ENCODE peak calls at places on chromosomes 5 and 9, in seven cellular contexts. One of them, this sample, is unnamed.

GRCh38 chr5:34517249-34517648 is 138.9 kb upstream of the RAI14 start:
- DNase-seq in cardiac muscle cell: no peak
- DNase-seq in AG09319: no peak
- DNase-seq in GM06990: no peak
- DNase-seq in activated CD8-positive, alpha-beta T cell treated with anti-CD3 and anti-CD28 coated beads for 36 hours: no peak
- DNase-seq in pancreas: no peak
- DNase-seq in left lung: no peak
- DNase-seq in this sample: no peak

GRCh38 chr9:6758418-6759113 is 793 bp downstream of the KDM4C start:
- DNase-seq in cardiac muscle cell: peak; percentile 58
- DNase-seq in AG09319: peak; percentile 15
- DNase-seq in GM06990: peak; percentile 82
- DNase-seq in activated CD8-positive, alpha-beta T cell treated with anti-CD3 and anti-CD28 coated beads for 36 hours: peak; percentile 76
- DNase-seq in pancreas: peak; percentile 56
- DNase-seq in left lung: peak; percentile 89
- DNase-seq in this sample: peak; percentile 56

GRCh38 chr5:77259479-77259878 is 49.0 kb downstream of the PDE8B start:
- DNase-seq in cardiac muscle cell: no peak
- DNase-seq in AG09319: no peak
- DNase-seq in GM06990: peak; percentile 13
- DNase-seq in activated CD8-positive, alpha-beta T cell treated with anti-CD3 and anti-CD28 coated beads for 36 hours: peak; percentile 3
- DNase-seq in pancreas: no peak
- DNase-seq in left lung: no peak
- DNase-seq in this sample: no peak

GRCh38 chr5:16976625-16977008 is 40.5 kb upstream of the MYO10 start:
- DNase-seq in cardiac muscle cell: no peak
- DNase-seq in AG09319: no peak
- DNase-seq in GM06990: no peak
- DNase-seq in activated CD8-positive, alpha-beta T cell treated with anti-CD3 and anti-CD28 coated beads for 36 hours: no peak
- DNase-seq in pancreas: no peak
- DNase-seq in left lung: no peak
- DNase-seq in this sample: no peak

GRCh38 chr9:14417230-14417629 is 103.3 kb upstream of the NFIB start:
- DNase-seq in cardiac muscle cell: no peak
- DNase-seq in AG09319: no peak
- DNase-seq in GM06990: no peak
- DNase-seq in activated CD8-positive, alpha-beta T cell treated with anti-CD3 and anti-CD28 coated beads for 36 hours: no peak
- DNase-seq in pancreas: no peak
- DNase-seq in left lung: no peak
- DNase-seq in this sample: no peak

GRCh38 chr9:95268681-95269080 is 48.8 kb downstream of the FANCC start:
- DNase-seq in cardiac muscle cell: peak; percentile 77
- DNase-seq in AG09319: no peak
- DNase-seq in GM06990: no peak
- DNase-seq in activated CD8-positive, alpha-beta T cell treated with anti-CD3 and anti-CD28 coated beads for 36 hours: peak; percentile 10
- DNase-seq in pancreas: peak; percentile 73
- DNase-seq in left lung: no peak
- DNase-seq in this sample: no peak

GRCh38 chr9:4662989-4663792 is 1.1 kb downstream of the PLPP6 start:
- DNase-seq in cardiac muscle cell: no peak
- DNase-seq in AG09319: no peak
- DNase-seq in GM06990: no peak
- DNase-seq in activated CD8-positive, alpha-beta T cell treated with anti-CD3 and anti-CD28 coated beads for 36 hours: no peak
- DNase-seq in pancreas: no peak
- DNase-seq in left lung: no peak
- DNase-seq in this sample: no peak

GRCh38 chr9:88777498-88778312 is 213.6 kb upstream of the S1PR3 start:
- DNase-seq in cardiac muscle cell: no peak
- DNase-seq in AG09319: no peak
- DNase-seq in GM06990: peak; percentile 14
- DNase-seq in activated CD8-positive, alpha-beta T cell treated with anti-CD3 and anti-CD28 coated beads for 36 hours: no peak
- DNase-seq in pancreas: no peak
- DNase-seq in left lung: no peak
- DNase-seq in this sample: no peak

DNA sequence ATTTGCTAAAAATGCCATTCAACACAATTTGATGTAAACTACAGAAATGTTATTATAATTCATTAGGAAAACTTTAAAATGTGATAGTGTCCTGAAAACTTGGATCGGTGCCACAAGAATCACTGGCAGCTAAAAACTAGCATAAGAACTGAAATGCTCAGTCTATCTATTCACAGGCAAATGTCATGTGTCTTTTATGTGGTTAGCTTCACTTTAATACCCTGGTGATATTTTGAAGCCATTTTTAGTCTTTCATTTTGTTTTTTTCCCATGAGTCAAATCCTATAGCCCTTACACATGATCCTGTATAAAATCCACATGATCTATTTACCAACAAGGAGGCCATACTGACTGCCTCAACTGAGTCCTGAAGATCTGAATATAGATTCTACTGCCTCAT is 276.2 kb downstream of the NR2F1-AS1 start:
- DNase-seq in cardiac muscle cell: no peak
- DNase-seq in AG09319: no peak
- DNase-seq in GM06990: no peak
- DNase-seq in activated CD8-positive, alpha-beta T cell treated with anti-CD3 and anti-CD28 coated beads for 36 hours: no peak
- DNase-seq in pancreas: no peak
- DNase-seq in left lung: no peak
- DNase-seq in this sample: no peak
- TF ChIP-seq CTCF in cardiac muscle cell: no peak
- TF ChIP-seq CTCF in AG09319: no peak
- TF ChIP-seq CTCF in GM06990: no peak
- TF ChIP-seq CTCF in activated CD8-positive, alpha-beta T cell treated with anti-CD3 and anti-CD28 coated beads for 36 hours: no peak
- TF ChIP-seq CTCF in pancreas: no peak
- TF ChIP-seq CTCF in left lung: no peak
- TF ChIP-seq CTCF in this sample: no peak

GRCh38 chr9:503881-504852 is 289.5 kb downstream of the DOCK8 start:
- DNase-seq in cardiac muscle cell: peak; percentile 88
- DNase-seq in AG09319: no peak
- DNase-seq in GM06990: peak; percentile 86
- DNase-seq in activated CD8-positive, alpha-beta T cell treated with anti-CD3 and anti-CD28 coated beads for 36 hours: peak; percentile 70
- DNase-seq in pancreas: peak; percentile 80
- DNase-seq in left lung: peak; percentile 94
- DNase-seq in this sample: peak; percentile 63
- TF ChIP-seq CTCF in cardiac muscle cell: peak; percentile 38
- TF ChIP-seq CTCF in AG09319: peak; percentile 17
- TF ChIP-seq CTCF in GM06990: no peak
- TF ChIP-seq CTCF in activated CD8-positive, alpha-beta T cell treated with anti-CD3 and anti-CD28 coated beads for 36 hours: no peak
- TF ChIP-seq CTCF in pancreas: no peak
- TF ChIP-seq CTCF in left lung: peak; percentile 19
- TF ChIP-seq CTCF in this sample: peak; percentile 31

GRCh38 chr9:98971168-98971914 is 27.6 kb downstream of the COL15A1 start:
- DNase-seq in cardiac muscle cell: peak; percentile 34
- DNase-seq in AG09319: no peak
- DNase-seq in GM06990: no peak
- DNase-seq in activated CD8-positive, alpha-beta T cell treated with anti-CD3 and anti-CD28 coated beads for 36 hours: no peak
- DNase-seq in pancreas: no peak
- DNase-seq in left lung: no peak
- DNase-seq in this sample: no peak
- TF ChIP-seq CTCF in cardiac muscle cell: no peak
- TF ChIP-seq CTCF in AG09319: no peak
- TF ChIP-seq CTCF in GM06990: no peak
- TF ChIP-seq CTCF in activated CD8-positive, alpha-beta T cell treated with anti-CD3 and anti-CD28 coated beads for 36 hours: no peak
- TF ChIP-seq CTCF in pancreas: no peak
- TF ChIP-seq CTCF in left lung: no peak
- TF ChIP-seq CTCF in this sample: no peak

GRCh38 chr5:176697929-176698520 is 50.7 kb downstream of the TSPAN17 start:
- DNase-seq in cardiac muscle cell: no peak
- DNase-seq in AG09319: no peak
- DNase-seq in GM06990: no peak
- DNase-seq in activated CD8-positive, alpha-beta T cell treated with anti-CD3 and anti-CD28 coated beads for 36 hours: no peak
- DNase-seq in pancreas: no peak
- DNase-seq in left lung: no peak
- DNase-seq in this sample: no peak

GRCh38 chr5:176704355-176704754 is 57.1 kb downstream of the TSPAN17 start:
- DNase-seq in cardiac muscle cell: no peak
- DNase-seq in AG09319: no peak
- DNase-seq in GM06990: no peak
- DNase-seq in activated CD8-positive, alpha-beta T cell treated with anti-CD3 and anti-CD28 coated beads for 36 hours: no peak
- DNase-seq in pancreas: no peak
- DNase-seq in left lung: no peak
- DNase-seq in this sample: no peak

GRCh38 chr5:176702952-176703641 is 55.8 kb downstream of the TSPAN17 start:
- DNase-seq in cardiac muscle cell: no peak
- DNase-seq in AG09319: no peak
- DNase-seq in GM06990: no peak
- DNase-seq in activated CD8-positive, alpha-beta T cell treated with anti-CD3 and anti-CD28 coated beads for 36 hours: no peak
- DNase-seq in pancreas: no peak
- DNase-seq in left lung: no peak
- DNase-seq in this sample: no peak

GRCh38 chr5:176697267-176697928 is 50.1 kb downstream of the TSPAN17 start:
- DNase-seq in cardiac muscle cell: no peak
- DNase-seq in AG09319: no peak
- DNase-seq in GM06990: no peak
- DNase-seq in activated CD8-positive, alpha-beta T cell treated with anti-CD3 and anti-CD28 coated beads for 36 hours: no peak
- DNase-seq in pancreas: no peak
- DNase-seq in left lung: no peak
- DNase-seq in this sample: no peak

GRCh38 chr5:176700239-176700847 is 53.1 kb downstream of the TSPAN17 start:
- DNase-seq in cardiac muscle cell: peak; percentile 48
- DNase-seq in AG09319: no peak
- DNase-seq in GM06990: no peak
- DNase-seq in activated CD8-positive, alpha-beta T cell treated with anti-CD3 and anti-CD28 coated beads for 36 hours: peak; percentile 28
- DNase-seq in pancreas: no peak
- DNase-seq in left lung: no peak
- DNase-seq in this sample: no peak
- TF ChIP-seq CTCF in cardiac muscle cell: peak; percentile 34
- TF ChIP-seq CTCF in AG09319: no peak
- TF ChIP-seq CTCF in GM06990: peak; percentile 56
- TF ChIP-seq CTCF in activated CD8-positive, alpha-beta T cell treated with anti-CD3 and anti-CD28 coated beads for 36 hours: peak; percentile 25
- TF ChIP-seq CTCF in pancreas: no peak
- TF ChIP-seq CTCF in left lung: no peak
- TF ChIP-seq CTCF in this sample: peak; percentile 31

GRCh38 chr5:13976867-13977479 is 32.5 kb upstream of the DNAH5 start:
- DNase-seq in cardiac muscle cell: peak; percentile 74
- DNase-seq in AG09319: no peak
- DNase-seq in GM06990: no peak
- DNase-seq in activated CD8-positive, alpha-beta T cell treated with anti-CD3 and anti-CD28 coated beads for 36 hours: no peak
- DNase-seq in pancreas: no peak
- DNase-seq in left lung: no peak
- DNase-seq in this sample: no peak
- TF ChIP-seq CTCF in cardiac muscle cell: peak; percentile 52
- TF ChIP-seq CTCF in AG09319: peak; percentile 49
- TF ChIP-seq CTCF in GM06990: no peak
- TF ChIP-seq CTCF in activated CD8-positive, alpha-beta T cell treated with anti-CD3 and anti-CD28 coated beads for 36 hours: no peak
- TF ChIP-seq CTCF in pancreas: peak; percentile 15
- TF ChIP-seq CTCF in left lung: no peak
- TF ChIP-seq CTCF in this sample: no peak

GRCh38 chr9:15501179-15501578 is 9.6 kb downstream of the PSIP1 start:
- DNase-seq in cardiac muscle cell: no peak
- DNase-seq in AG09319: no peak
- DNase-seq in GM06990: no peak
- DNase-seq in activated CD8-positive, alpha-beta T cell treated with anti-CD3 and anti-CD28 coated beads for 36 hours: no peak
- DNase-seq in pancreas: no peak
- DNase-seq in left lung: no peak
- DNase-seq in this sample: no peak
- TF ChIP-seq CTCF in cardiac muscle cell: no peak
- TF ChIP-seq CTCF in AG09319: no peak
- TF ChIP-seq CTCF in GM06990: no peak
- TF ChIP-seq CTCF in activated CD8-positive, alpha-beta T cell treated with anti-CD3 and anti-CD28 coated beads for 36 hours: no peak
- TF ChIP-seq CTCF in pancreas: no peak
- TF ChIP-seq CTCF in left lung: no peak
- TF ChIP-seq CTCF in this sample: no peak

DNA sequence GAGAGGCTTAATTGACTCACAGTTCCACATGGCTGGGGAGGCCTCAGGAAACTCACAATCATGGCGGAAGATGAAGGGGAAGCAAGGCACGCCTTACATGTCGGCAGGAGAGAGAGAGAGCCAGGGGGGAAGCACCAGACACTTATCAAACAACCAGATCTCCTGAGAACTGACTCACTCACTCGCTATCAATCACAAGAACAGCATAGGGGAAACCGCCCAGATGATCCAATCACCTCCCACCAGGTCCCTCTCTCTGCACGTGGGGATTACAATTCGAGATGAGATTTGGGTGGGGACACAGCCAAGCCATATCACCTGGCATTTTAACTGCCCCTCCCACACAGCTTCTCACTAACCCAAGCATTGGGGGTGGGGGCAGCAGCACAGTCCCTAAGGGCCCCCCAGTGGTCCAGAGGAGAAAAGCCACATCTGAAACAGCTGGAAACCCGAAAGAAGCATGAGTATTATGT is 76.1 kb upstream of the ASS1 start:
- DNase-seq in cardiac muscle cell: no peak
- DNase-seq in AG09319: no peak
- DNase-seq in GM06990: no peak
- DNase-seq in activated CD8-positive, alpha-beta T cell treated with anti-CD3 and anti-CD28 coated beads for 36 hours: peak; percentile 55
- DNase-seq in pancreas: no peak
- DNase-seq in left lung: no peak
- DNase-seq in this sample: no peak
- TF ChIP-seq CTCF in cardiac muscle cell: no peak
- TF ChIP-seq CTCF in AG09319: no peak
- TF ChIP-seq CTCF in GM06990: no peak
- TF ChIP-seq CTCF in activated CD8-positive, alpha-beta T cell treated with anti-CD3 and anti-CD28 coated beads for 36 hours: peak; percentile 18
- TF ChIP-seq CTCF in pancreas: no peak
- TF ChIP-seq CTCF in left lung: no peak
- TF ChIP-seq CTCF in this sample: no peak

This sample was measured in natural killer cell.